ENCODE peak calls at places on chromosomes 11 and 22, in five cellular contexts. Q, S, T, E and X are unnamed samples.

GRCh38 chr11:27471588-27472397 is 797 bp downstream of the LGR4 start:
- DNase-seq in Q (peak), S (peak), T (no peak), E (no peak), X (no peak)

GRCh38 chr11:3170756-3171670 is 5.9 kb upstream of the OSBPL5 start:
- DNase-seq in Q (no peak), S (no peak), T (no peak), E (no peak), X (no peak)

GRCh38 chr11:2767751-2768150 is 68.0 kb upstream of the KCNQ1OT1 start:
- DNase-seq in Q (no peak), S (no peak), T (no peak), E (no peak), X (no peak)

GRCh38 chr11:77668760-77669159 is 31.2 kb upstream of the CLNS1A start:
- DNase-seq in Q (no peak), S (no peak), T (no peak), E (no peak), X (no peak)

GRCh38 chr22:35883028-35883620 is 145.5 kb downstream of the RBFOX2 start:
- DNase-seq in Q (no peak), S (no peak), T (no peak), E (no peak), X (no peak)

GRCh38 chr11:73655686-73656085 is 9.3 kb downstream of the PLEKHB1 start:
- DNase-seq in Q (no peak), S (no peak), T (no peak), E (no peak), X (no peak)

GRCh38 chr11:114010931-114011330 is 36.0 kb downstream of the HTR3A start:
- DNase-seq in Q (no peak), S (no peak), T (no peak), E (no peak), X (no peak)

GRCh38 chr11:77197626-77198320 is 69.7 kb downstream of the MYO7A start:
- DNase-seq in Q (no peak), S (no peak), T (no peak), E (no peak), X (no peak)

GRCh38 chr11:36376315-36376887 is 80.3 kb downstream of the PRR5L start:
- DNase-seq in Q (no peak), S (no peak), T (no peak), E (no peak), X (no peak)

GRCh38 chr11:121241300-121242176 is 51.0 kb upstream of the SC5D start:
- DNase-seq in Q (no peak), S (no peak), T (no peak), E (no peak), X (peak)

GRCh38 chr11:37352485-37352884 is 754.4 kb upstream of the RAG2 start:
- DNase-seq in Q (peak), S (no peak), T (no peak), E (no peak), X (no peak)

GRCh38 chr22:41320416-41321240 is 19.3 kb downstream of the ZC3H7B start:
- DNase-seq in Q (no peak), S (no peak), T (no peak), E (no peak), X (no peak)

GRCh38 chr11:78615724-78616123 is 41.1 kb upstream of the NARS2 start:
- DNase-seq in Q (no peak), S (no peak), T (no peak), E (no peak), X (no peak)

GRCh38 chr22:17300926-17301325 is 68.3 kb upstream of the CECR2 start:
- DNase-seq in Q (no peak), S (no peak), T (no peak), E (no peak), X (no peak)

GRCh38 chr11:12832828-12833227 is 158.6 kb downstream of the TEAD1 start:
- DNase-seq in Q (no peak), S (no peak), T (no peak), E (no peak), X (no peak)

GRCh38 chr22:40491990-40492631 is 121.7 kb downstream of the SGSM3 start:
- DNase-seq in Q (peak), S (peak), T (no peak), E (no peak), X (no peak)

GRCh38 chr22:30266445-30267381 is at the start of gene OSM:
- DNase-seq in Q (peak), S (peak), T (no peak), E (peak), X (no peak)

GRCh38 chr11:132610216-132610615 is 922.1 kb downstream of the OPCML start:
- DNase-seq in Q (no peak), S (peak), T (no peak), E (no peak), X (peak)